ENCODE peak calls at places on chromosomes 5 and 9, in seven cellular contexts. One of them, this sample, is unnamed.

GRCh38 chr5:103778915-103779314 is 216.3 kb upstream of the NUDT12 start:
- DNase-seq in tibial artery: no peak
- DNase-seq in GM13976: no peak
- DNase-seq in fibroblast of the aortic adventitia: no peak
- DNase-seq in fibroblast of pulmonary artery: no peak
- DNase-seq in endothelial cell of umbilical vein: no peak
- DNase-seq in cardiac muscle cell: no peak
- DNase-seq in this sample: no peak

GRCh38 chr9:38036359-38037084 is 32.5 kb downstream of the SHB start:
- DNase-seq in tibial artery: peak; percentile 75
- DNase-seq in GM13976: no peak
- DNase-seq in fibroblast of the aortic adventitia: peak; percentile 60
- DNase-seq in fibroblast of pulmonary artery: peak; percentile 75
- DNase-seq in endothelial cell of umbilical vein: no peak
- DNase-seq in cardiac muscle cell: no peak
- DNase-seq in this sample: no peak

GRCh38 chr5:148386041-148386440 is 2.3 kb downstream of the FBXO38 start:
- DNase-seq in tibial artery: no peak
- DNase-seq in GM13976: no peak
- DNase-seq in fibroblast of the aortic adventitia: no peak
- DNase-seq in fibroblast of pulmonary artery: no peak
- DNase-seq in endothelial cell of umbilical vein: no peak
- DNase-seq in cardiac muscle cell: no peak
- DNase-seq in this sample: no peak

GRCh38 chr9:133054194-133054890 is 7.4 kb upstream of the CEL start:
- DNase-seq in tibial artery: no peak
- DNase-seq in GM13976: no peak
- DNase-seq in fibroblast of the aortic adventitia: no peak
- DNase-seq in fibroblast of pulmonary artery: no peak
- DNase-seq in endothelial cell of umbilical vein: no peak
- DNase-seq in cardiac muscle cell: no peak
- DNase-seq in this sample: peak; percentile 11

GRCh38 chr5:107474361-107474723 is 196.4 kb downstream of the EFNA5 start:
- DNase-seq in tibial artery: no peak
- DNase-seq in GM13976: no peak
- DNase-seq in fibroblast of the aortic adventitia: no peak
- DNase-seq in fibroblast of pulmonary artery: no peak
- DNase-seq in endothelial cell of umbilical vein: no peak
- DNase-seq in cardiac muscle cell: no peak
- DNase-seq in this sample: no peak

GRCh38 chr5:92704590-92704989 is 876.4 kb downstream of the NR2F1-AS1 start:
- DNase-seq in tibial artery: no peak
- DNase-seq in GM13976: no peak
- DNase-seq in fibroblast of the aortic adventitia: no peak
- DNase-seq in fibroblast of pulmonary artery: no peak
- DNase-seq in endothelial cell of umbilical vein: no peak
- DNase-seq in cardiac muscle cell: no peak
- DNase-seq in this sample: no peak

GRCh38 chr5:134511796-134512660 is 13.4 kb upstream of the JADE2 start:
- DNase-seq in tibial artery: peak; percentile 83
- DNase-seq in GM13976: no peak
- DNase-seq in fibroblast of the aortic adventitia: peak; percentile 81
- DNase-seq in fibroblast of pulmonary artery: peak; percentile 73
- DNase-seq in endothelial cell of umbilical vein: no peak
- DNase-seq in cardiac muscle cell: peak; percentile 57
- DNase-seq in this sample: no peak

GRCh38 chr5:112086740-112087139 is 329.7 kb upstream of the NREP start:
- DNase-seq in tibial artery: no peak
- DNase-seq in GM13976: no peak
- DNase-seq in fibroblast of the aortic adventitia: no peak
- DNase-seq in fibroblast of pulmonary artery: no peak
- DNase-seq in endothelial cell of umbilical vein: no peak
- DNase-seq in cardiac muscle cell: no peak
- DNase-seq in this sample: no peak

GRCh38 chr5:158387499-158387898 is 528.6 kb upstream of the CLINT1 start:
- DNase-seq in tibial artery: no peak
- DNase-seq in GM13976: no peak
- DNase-seq in fibroblast of the aortic adventitia: no peak
- DNase-seq in fibroblast of pulmonary artery: no peak
- DNase-seq in endothelial cell of umbilical vein: no peak
- DNase-seq in cardiac muscle cell: no peak
- DNase-seq in this sample: no peak

GRCh38 chr9:112086627-112087026 is 88.5 kb downstream of the SUSD1 start:
- DNase-seq in tibial artery: no peak
- DNase-seq in GM13976: no peak
- DNase-seq in fibroblast of the aortic adventitia: peak; percentile 61
- DNase-seq in fibroblast of pulmonary artery: peak; percentile 64
- DNase-seq in endothelial cell of umbilical vein: peak; percentile 48
- DNase-seq in cardiac muscle cell: no peak
- DNase-seq in this sample: no peak

GRCh38 chr9:112586600-112587155 is 100.1 kb downstream of the KIAA1958 start:
- DNase-seq in tibial artery: no peak
- DNase-seq in GM13976: no peak
- DNase-seq in fibroblast of the aortic adventitia: no peak
- DNase-seq in fibroblast of pulmonary artery: no peak
- DNase-seq in endothelial cell of umbilical vein: no peak
- DNase-seq in cardiac muscle cell: no peak
- DNase-seq in this sample: no peak

GRCh38 chr5:178527458-178528307 is 62.5 kb downstream of the COL23A1 start:
- DNase-seq in tibial artery: no peak
- DNase-seq in GM13976: no peak
- DNase-seq in fibroblast of the aortic adventitia: no peak
- DNase-seq in fibroblast of pulmonary artery: no peak
- DNase-seq in endothelial cell of umbilical vein: no peak
- DNase-seq in cardiac muscle cell: no peak
- DNase-seq in this sample: no peak

GRCh38 chr9:68522126-68522525 is 18.6 kb downstream of the TMEM252 start:
- DNase-seq in tibial artery: peak; percentile 55
- DNase-seq in GM13976: no peak
- DNase-seq in fibroblast of the aortic adventitia: no peak
- DNase-seq in fibroblast of pulmonary artery: no peak
- DNase-seq in endothelial cell of umbilical vein: no peak
- DNase-seq in cardiac muscle cell: no peak
- DNase-seq in this sample: no peak

GRCh38 chr9:20551835-20552234 is 70.5 kb downstream of the MLLT3 start:
- DNase-seq in tibial artery: no peak
- DNase-seq in GM13976: no peak
- DNase-seq in fibroblast of the aortic adventitia: no peak
- DNase-seq in fibroblast of pulmonary artery: no peak
- DNase-seq in endothelial cell of umbilical vein: no peak
- DNase-seq in cardiac muscle cell: no peak
- DNase-seq in this sample: peak; percentile 13

DNA sequence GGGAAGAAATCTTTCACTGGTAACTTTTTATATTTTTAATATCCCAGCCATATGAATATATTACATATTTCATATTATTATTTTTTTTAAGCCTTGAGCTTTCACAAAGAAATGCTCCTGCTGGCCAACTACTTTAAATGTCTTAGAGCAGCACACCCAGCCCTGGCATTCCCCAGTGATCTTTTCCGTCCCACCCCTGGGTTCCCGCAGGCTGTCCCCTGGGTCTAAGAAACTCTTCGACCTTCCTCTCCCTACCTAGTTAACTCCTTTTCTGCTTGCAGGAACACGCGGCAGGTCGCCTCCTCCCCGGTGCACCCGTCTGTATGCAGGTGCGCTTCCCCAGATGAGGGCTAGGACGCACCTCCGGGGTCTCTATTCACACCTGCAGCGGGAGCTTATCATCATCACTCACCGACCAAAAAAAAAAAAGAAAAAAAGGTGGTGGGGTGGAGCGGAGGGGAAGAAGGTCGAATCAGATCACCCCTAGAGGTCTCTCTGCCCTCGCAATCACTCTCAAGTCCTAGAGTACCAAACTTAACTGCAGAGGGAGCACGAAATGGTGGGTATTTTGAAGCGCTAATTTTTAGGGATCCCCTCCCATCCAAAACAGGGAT is 696 bp downstream of the ZFP62 start:
- DNase-seq in tibial artery: no peak
- DNase-seq in GM13976: peak; percentile 78
- DNase-seq in fibroblast of the aortic adventitia: peak; percentile 32
- DNase-seq in fibroblast of pulmonary artery: no peak
- DNase-seq in endothelial cell of umbilical vein: no peak
- DNase-seq in cardiac muscle cell: no peak
- DNase-seq in this sample: peak; percentile 76
- TF ChIP-seq CTCF in tibial artery: no peak
- TF ChIP-seq CTCF in GM13976: peak; percentile 13
- TF ChIP-seq CTCF in fibroblast of the aortic adventitia: peak; percentile 21
- TF ChIP-seq CTCF in fibroblast of pulmonary artery: no peak
- TF ChIP-seq CTCF in endothelial cell of umbilical vein: no peak
- TF ChIP-seq CTCF in cardiac muscle cell: no peak
- TF ChIP-seq CTCF in this sample: peak; percentile 50

GRCh38 chr5:159774476-159775031 is 141.7 kb upstream of the ADRA1B start:
- DNase-seq in tibial artery: no peak
- DNase-seq in GM13976: no peak
- DNase-seq in fibroblast of the aortic adventitia: no peak
- DNase-seq in fibroblast of pulmonary artery: no peak
- DNase-seq in endothelial cell of umbilical vein: no peak
- DNase-seq in cardiac muscle cell: no peak
- DNase-seq in this sample: no peak
- TF ChIP-seq CTCF in tibial artery: no peak
- TF ChIP-seq CTCF in GM13976: no peak
- TF ChIP-seq CTCF in fibroblast of the aortic adventitia: no peak
- TF ChIP-seq CTCF in fibroblast of pulmonary artery: no peak
- TF ChIP-seq CTCF in endothelial cell of umbilical vein: no peak
- TF ChIP-seq CTCF in cardiac muscle cell: no peak
- TF ChIP-seq CTCF in this sample: no peak

DNA sequence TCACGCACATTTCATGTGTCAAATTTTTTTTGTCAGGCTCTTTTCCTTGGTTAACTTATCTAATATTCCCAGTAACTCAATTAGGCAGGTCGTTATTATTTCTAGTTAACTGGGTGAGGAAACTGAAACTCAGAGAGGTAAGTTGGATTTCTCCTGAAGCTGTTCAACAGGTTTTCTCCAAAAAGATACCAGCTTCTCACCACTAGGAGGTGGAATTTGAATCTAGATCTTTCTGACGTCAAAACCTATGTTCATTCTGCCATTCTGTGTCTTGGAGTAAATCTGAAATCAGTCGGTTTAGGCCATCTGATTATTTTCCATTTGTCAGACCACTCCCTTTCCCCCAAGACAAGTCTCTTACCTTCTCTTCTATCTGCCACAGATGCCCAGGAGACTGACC is 572.9 kb downstream of the ACTL7B start:
- DNase-seq in tibial artery: no peak
- DNase-seq in GM13976: no peak
- DNase-seq in fibroblast of the aortic adventitia: no peak
- DNase-seq in fibroblast of pulmonary artery: peak; percentile 23
- DNase-seq in endothelial cell of umbilical vein: no peak
- DNase-seq in cardiac muscle cell: no peak
- DNase-seq in this sample: no peak
- TF ChIP-seq CTCF in tibial artery: no peak
- TF ChIP-seq CTCF in GM13976: no peak
- TF ChIP-seq CTCF in fibroblast of the aortic adventitia: peak; percentile 30
- TF ChIP-seq CTCF in fibroblast of pulmonary artery: peak; percentile 41
- TF ChIP-seq CTCF in endothelial cell of umbilical vein: peak; percentile 27
- TF ChIP-seq CTCF in cardiac muscle cell: peak; percentile 31
- TF ChIP-seq CTCF in this sample: no peak

GRCh38 chr5:982377-983237 is 26.0 kb upstream of the NKD2 start:
- DNase-seq in tibial artery: no peak
- DNase-seq in GM13976: no peak
- DNase-seq in fibroblast of the aortic adventitia: no peak
- DNase-seq in fibroblast of pulmonary artery: no peak
- DNase-seq in endothelial cell of umbilical vein: no peak
- DNase-seq in cardiac muscle cell: no peak
- DNase-seq in this sample: no peak
- TF ChIP-seq CTCF in tibial artery: no peak
- TF ChIP-seq CTCF in GM13976: no peak
- TF ChIP-seq CTCF in fibroblast of the aortic adventitia: peak; percentile 27
- TF ChIP-seq CTCF in fibroblast of pulmonary artery: peak; percentile 31
- TF ChIP-seq CTCF in endothelial cell of umbilical vein: peak; percentile 28
- TF ChIP-seq CTCF in cardiac muscle cell: peak; percentile 39
- TF ChIP-seq CTCF in this sample: no peak

GRCh38 chr5:23506329-23507236 is 826 bp upstream of the PRDM9 start:
- DNase-seq in tibial artery: no peak
- DNase-seq in GM13976: no peak
- DNase-seq in fibroblast of the aortic adventitia: no peak
- DNase-seq in fibroblast of pulmonary artery: peak; percentile 64
- DNase-seq in endothelial cell of umbilical vein: no peak
- DNase-seq in cardiac muscle cell: no peak
- DNase-seq in this sample: no peak
- TF ChIP-seq CTCF in tibial artery: no peak
- TF ChIP-seq CTCF in GM13976: no peak
- TF ChIP-seq CTCF in fibroblast of the aortic adventitia: no peak
- TF ChIP-seq CTCF in fibroblast of pulmonary artery: peak; percentile 40
- TF ChIP-seq CTCF in endothelial cell of umbilical vein: no peak
- TF ChIP-seq CTCF in cardiac muscle cell: peak; percentile 30
- TF ChIP-seq CTCF in this sample: peak; percentile 1

GRCh38 chr5:140166911-140167310 is 8.1 kb upstream of the CYSTM1 start:
- DNase-seq in tibial artery: no peak
- DNase-seq in GM13976: no peak
- DNase-seq in fibroblast of the aortic adventitia: no peak
- DNase-seq in fibroblast of pulmonary artery: no peak
- DNase-seq in endothelial cell of umbilical vein: no peak
- DNase-seq in cardiac muscle cell: no peak
- DNase-seq in this sample: no peak

GRCh38 chr5:140168371-140168770 is 6.6 kb upstream of the CYSTM1 start:
- DNase-seq in tibial artery: no peak
- DNase-seq in GM13976: no peak
- DNase-seq in fibroblast of the aortic adventitia: no peak
- DNase-seq in fibroblast of pulmonary artery: no peak
- DNase-seq in endothelial cell of umbilical vein: no peak
- DNase-seq in cardiac muscle cell: no peak
- DNase-seq in this sample: no peak

GRCh38 chr5:140165921-140166270 is 9.1 kb upstream of the CYSTM1 start:
- DNase-seq in tibial artery: no peak
- DNase-seq in GM13976: no peak
- DNase-seq in fibroblast of the aortic adventitia: no peak
- DNase-seq in fibroblast of pulmonary artery: no peak
- DNase-seq in endothelial cell of umbilical vein: no peak
- DNase-seq in cardiac muscle cell: no peak
- DNase-seq in this sample: no peak

GRCh38 chr5:140172473-140172872 is 2.5 kb upstream of the CYSTM1 start:
- DNase-seq in tibial artery: no peak
- DNase-seq in GM13976: no peak
- DNase-seq in fibroblast of the aortic adventitia: no peak
- DNase-seq in fibroblast of pulmonary artery: no peak
- DNase-seq in endothelial cell of umbilical vein: no peak
- DNase-seq in cardiac muscle cell: no peak
- DNase-seq in this sample: no peak

DNA sequence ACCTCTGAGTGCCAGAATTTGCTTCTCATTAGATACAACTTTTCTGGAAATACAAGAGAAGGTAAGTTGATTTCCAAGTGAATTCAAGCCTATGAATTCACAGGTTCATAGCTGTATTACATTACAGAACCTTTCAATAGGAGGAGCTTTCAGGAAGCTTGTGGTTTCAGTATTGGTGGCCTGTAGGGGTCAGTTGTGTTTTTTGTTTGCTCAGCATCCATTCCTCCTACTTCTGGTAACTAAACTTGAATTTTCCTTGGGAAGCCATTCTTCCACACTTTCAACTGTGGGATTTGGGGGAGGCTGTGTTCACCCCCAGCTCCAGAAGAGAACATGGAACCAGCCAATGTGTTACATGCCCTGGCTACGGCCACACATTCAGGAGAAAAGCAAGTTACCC is 5.6 kb upstream of the CYSTM1 start:
- DNase-seq in tibial artery: no peak
- DNase-seq in GM13976: no peak
- DNase-seq in fibroblast of the aortic adventitia: no peak
- DNase-seq in fibroblast of pulmonary artery: peak; percentile 35
- DNase-seq in endothelial cell of umbilical vein: peak; percentile 12
- DNase-seq in cardiac muscle cell: no peak
- DNase-seq in this sample: no peak
- TF ChIP-seq CTCF in tibial artery: no peak
- TF ChIP-seq CTCF in GM13976: no peak
- TF ChIP-seq CTCF in fibroblast of the aortic adventitia: peak; percentile 28
- TF ChIP-seq CTCF in fibroblast of pulmonary artery: peak; percentile 24
- TF ChIP-seq CTCF in endothelial cell of umbilical vein: no peak
- TF ChIP-seq CTCF in cardiac muscle cell: no peak
- TF ChIP-seq CTCF in this sample: peak; percentile 9

GRCh38 chr5:10021248-10021647 is 228.4 kb downstream of the ATPSCKMT start:
- DNase-seq in tibial artery: no peak
- DNase-seq in GM13976: no peak
- DNase-seq in fibroblast of the aortic adventitia: no peak
- DNase-seq in fibroblast of pulmonary artery: peak; percentile 10
- DNase-seq in endothelial cell of umbilical vein: no peak
- DNase-seq in cardiac muscle cell: no peak
- DNase-seq in this sample: no peak
- TF ChIP-seq CTCF in tibial artery: no peak
- TF ChIP-seq CTCF in GM13976: no peak
- TF ChIP-seq CTCF in fibroblast of the aortic adventitia: peak; percentile 29
- TF ChIP-seq CTCF in fibroblast of pulmonary artery: peak; percentile 26
- TF ChIP-seq CTCF in endothelial cell of umbilical vein: no peak
- TF ChIP-seq CTCF in cardiac muscle cell: peak; percentile 23
- TF ChIP-seq CTCF in this sample: no peak